ENCODE peak calls at places on chromosome 12, in seven cellular contexts. T, Z, W, D, G, C and U are unnamed samples.

GRCh38 chr12:115941362-115941761 is 336.1 kb downstream of the MED13L start:
- DNase-seq in D (no peak), C (no peak), Z (no peak), T (no peak), G (no peak), W (no peak), U (no peak)

GRCh38 chr12:108839011-108839889 is 18.1 kb downstream of the SSH1 start:
- DNase-seq in W (no peak), D (no peak), G (no peak), C (no peak), Z (peak), T (no peak), U (no peak)

GRCh38 chr12:70180140-70180539 is 63.1 kb upstream of the CNOT2 start:
- DNase-seq in C (no peak), Z (no peak), D (no peak), T (no peak), G (no peak), W (no peak), U (no peak)

GRCh38 chr12:131203666-131204415 is 250.1 kb downstream of the ADGRD1 start:
- DNase-seq in C (no peak), G (no peak), T (no peak), W (no peak), D (no peak), Z (no peak), U (no peak)

GRCh38 chr12:64681200-64682052 is 71.1 kb downstream of the RASSF3 start:
- DNase-seq in W (no peak), Z (no peak), G (no peak), T (no peak), C (no peak), D (no peak), U (no peak)

GRCh38 chr12:27361372-27361771 is 28.7 kb downstream of the BMAL2 start:
- DNase-seq in G (no peak), D (no peak), C (no peak), T (no peak), W (no peak), Z (peak), U (no peak)

GRCh38 chr12:24373004-24373403 is 423.5 kb upstream of the SOX5 start:
- DNase-seq in C (no peak), D (no peak), W (no peak), Z (no peak), G (no peak), T (no peak), U (no peak)

GRCh38 chr12:6965026-6965661 is 5.3 kb downstream of the PHB2 start:
- DNase-seq in G (peak), T (peak), W (peak), C (peak), D (peak), Z (peak), U (peak)

GRCh38 chr12:26017484-26018211 is 59.2 kb downstream of the RASSF8 start:
- DNase-seq in T (peak), W (peak), C (no peak), D (no peak), Z (no peak), G (peak), U (peak)

GRCh38 chr12:46908236-46908935 is 82.6 kb upstream of the SLC38A4 start:
- DNase-seq in T (no peak), D (no peak), W (no peak), Z (no peak), G (no peak), C (no peak), U (no peak)

GRCh38 chr12:63319386-63319785 is 168.4 kb upstream of the AVPR1A start:
- DNase-seq in T (no peak), C (no peak), G (no peak), Z (no peak), W (no peak), D (no peak), U (no peak)

GRCh38 chr12:132395908-132396305 is 66.5 kb upstream of the GALNT9 start:
- DNase-seq in W (no peak), G (no peak), Z (no peak), D (no peak), T (no peak), C (no peak), U (no peak)

GRCh38 chr12:47102845-47103666 is 23.3 kb upstream of the AMIGO2 start:
- DNase-seq in W (no peak), Z (peak), D (no peak), C (no peak), G (no peak), T (no peak), U (no peak)

GRCh38 chr12:55673638-55674037 is 34.1 kb downstream of the ITGA7 start:
- DNase-seq in T (peak), C (no peak), D (no peak), Z (no peak), W (peak), G (no peak), U (no peak)

GRCh38 chr12:56450241-56450640 is 1.0 kb upstream of the TIMELESS start:
- DNase-seq in D (no peak), C (no peak), T (no peak), W (no peak), Z (no peak), G (no peak), U (no peak)

GRCh38 chr12:44507471-44507870 is 368.6 kb downstream of the NELL2 start:
- DNase-seq in G (no peak), C (no peak), W (no peak), Z (no peak), D (no peak), T (no peak), U (no peak)

GRCh38 chr12:24198070-24198469 is 248.6 kb upstream of the SOX5 start:
- DNase-seq in T (no peak), W (no peak), Z (no peak), C (no peak), G (no peak), D (no peak), U (no peak)

GRCh38 chr12:55728185-55728931 is 451 bp downstream of the CD63 start:
- DNase-seq in D (no peak), T (peak), Z (no peak), G (peak), W (no peak), C (no peak), U (no peak)

GRCh38 chr12:108236366-108236765 is 102.7 kb downstream of the CMKLR1 start:
- DNase-seq in D (no peak), G (no peak), C (no peak), T (no peak), W (no peak), Z (no peak), U (no peak)